ENCODE peak calls at places on chromosomes 11 and 22, in eight cellular contexts. C, Z, J, V, A, P, S and H are unnamed samples.

GRCh38 chr22:47793304-47794101 is 1031.1 kb downstream of the TBC1D22A start:
- DNase-seq in C (peak), Z (no peak), J (no peak), V (no peak), A (no peak), P (no peak), S (no peak), H (no peak)

GRCh38 chr11:61473370-61474025 is 35.1 kb upstream of the LRRC10B start:
- DNase-seq in C (no peak), Z (peak), J (no peak), V (no peak), A (no peak), P (no peak), S (no peak), H (no peak)

GRCh38 chr11:58914821-58915543 is 24.3 kb upstream of the GLYATL1 start:
- DNase-seq in C (no peak), Z (peak), J (no peak), V (no peak), A (no peak), P (no peak), S (no peak), H (peak)

GRCh38 chr11:110089617-110090282 is 3.4 kb upstream of the ZC3H12C start:
- DNase-seq in C (no peak), Z (no peak), J (no peak), V (no peak), A (no peak), P (no peak), S (no peak), H (no peak)

GRCh38 chr11:61480936-61481335 is 27.6 kb upstream of the LRRC10B start:
- DNase-seq in C (no peak), Z (no peak), J (peak), V (peak), A (no peak), P (peak), S (peak), H (no peak)

GRCh38 chr22:17106161-17106784 is 14.9 kb downstream of the TMEM121B start:
- DNase-seq in C (no peak), Z (no peak), J (no peak), V (no peak), A (no peak), P (no peak), S (peak), H (no peak)

GRCh38 chr11:6667733-6668374 is 12.2 kb upstream of the DCHS1 start:
- DNase-seq in C (peak), Z (peak), J (no peak), V (no peak), A (peak), P (peak), S (peak), H (no peak)

GRCh38 chr22:31940506-31940905 is 3.8 kb upstream of the YWHAH start:
- DNase-seq in C (no peak), Z (no peak), J (no peak), V (no peak), A (no peak), P (no peak), S (no peak), H (no peak)

GRCh38 chr11:105719073-105719846 is 109.4 kb downstream of the GRIA4 start:
- DNase-seq in C (no peak), Z (peak), J (no peak), V (peak), A (no peak), P (no peak), S (no peak), H (peak)

GRCh38 chr11:7490535-7490934 is 5.2 kb downstream of the OLFML1 start:
- DNase-seq in C (no peak), Z (no peak), J (no peak), V (no peak), A (no peak), P (no peak), S (no peak), H (no peak)

GRCh38 chr11:66008468-66009101 is 3.2 kb upstream of the CST6 start:
- DNase-seq in C (no peak), Z (no peak), J (no peak), V (no peak), A (no peak), P (peak), S (no peak), H (no peak)

GRCh38 chr11:96567667-96568066 is 177.9 kb downstream of the JRKL start:
- DNase-seq in C (no peak), Z (no peak), J (no peak), V (no peak), A (no peak), P (no peak), S (no peak), H (no peak)

GRCh38 chr11:115256326-115257197 is 247.7 kb downstream of the CADM1 start:
- DNase-seq in C (peak), Z (no peak), J (peak), V (no peak), A (peak), P (no peak), S (no peak), H (no peak)

GRCh38 chr11:112513936-112514716 is 253.5 kb upstream of the PLET1 start:
- DNase-seq in C (no peak), Z (no peak), J (no peak), V (no peak), A (no peak), P (no peak), S (no peak), H (no peak)

GRCh38 chr11:124608146-124608545 is 3.1 kb upstream of the PANX3 start:
- DNase-seq in C (no peak), Z (no peak), J (no peak), V (peak), A (no peak), P (no peak), S (no peak), H (no peak)

GRCh38 chr11:45463541-45463940 is 177.4 kb upstream of the SYT13 start:
- DNase-seq in C (no peak), Z (no peak), J (no peak), V (no peak), A (no peak), P (no peak), S (no peak), H (no peak)

GRCh38 chr11:47991266-47991830 is 11.0 kb downstream of the PTPRJ start:
- DNase-seq in C (peak), Z (no peak), J (peak), V (peak), A (no peak), P (peak), S (peak), H (peak)

GRCh38 chr11:92702037-92702436 is 267.4 kb upstream of the MTNR1B start:
- DNase-seq in C (no peak), Z (peak), J (no peak), V (no peak), A (no peak), P (no peak), S (no peak), H (peak)
- H3K4me2 ChIP-seq in C (no peak), Z (no peak), J (no peak), V (no peak), A (no peak), P (no peak), S (no peak), H (no peak)

GRCh38 chr22:27726344-27726725 is 75.2 kb downstream of the MN1 start:
- DNase-seq in C (no peak), Z (no peak), J (no peak), V (no peak), A (no peak), P (no peak), S (no peak), H (no peak)
- H3K4me2 ChIP-seq in C (no peak), Z (no peak), J (no peak), V (no peak), A (no peak), P (no peak), S (no peak), H (peak)

GRCh38 chr11:86374586-86374985 is at the start of gene CCDC81:
- DNase-seq in C (no peak), Z (no peak), J (peak), V (peak), A (no peak), P (no peak), S (peak), H (peak)

GRCh38 chr11:86383314-86383713 is 8.6 kb downstream of the CCDC81 start:
- DNase-seq in C (no peak), Z (no peak), J (no peak), V (no peak), A (no peak), P (no peak), S (no peak), H (no peak)

GRCh38 chr11:86377972-86378371 is 3.3 kb downstream of the CCDC81 start:
- DNase-seq in C (no peak), Z (no peak), J (no peak), V (no peak), A (no peak), P (no peak), S (no peak), H (no peak)

DNA sequence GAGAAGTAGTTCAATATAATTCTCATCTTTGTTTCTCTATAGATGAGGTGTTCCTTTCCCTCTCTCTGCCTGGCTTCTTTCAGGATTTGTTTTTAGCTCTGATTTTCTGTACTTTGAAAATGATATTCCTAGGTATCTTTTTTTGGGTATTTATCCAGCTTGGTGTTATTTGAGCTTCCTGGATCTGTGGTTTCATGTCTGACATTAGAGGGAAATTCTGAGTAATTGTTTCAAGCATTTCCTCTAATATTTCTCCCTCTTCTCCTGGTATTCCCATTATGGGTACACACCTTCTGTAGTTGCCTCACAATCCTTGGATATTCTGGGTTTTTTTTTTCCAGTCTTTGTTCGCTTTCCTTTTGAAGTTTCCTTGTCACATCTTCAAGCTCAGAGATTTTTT is 5.6 kb downstream of the CCDC81 start:
- DNase-seq in C (no peak), Z (no peak), J (no peak), V (no peak), A (no peak), P (no peak), S (no peak), H (no peak)
- H3K4me2 ChIP-seq in C (no peak), Z (no peak), J (no peak), V (no peak), A (no peak), P (no peak), S (no peak), H (no peak)

GRCh38 chr11:2445107-2445947 is 519 bp downstream of the KCNQ1 start:
- DNase-seq in C (no peak), Z (no peak), J (no peak), V (no peak), A (peak), P (no peak), S (peak), H (no peak)

GRCh38 chr11:2447951-2448650 is 3.3 kb downstream of the KCNQ1 start:
- DNase-seq in C (no peak), Z (no peak), J (no peak), V (no peak), A (no peak), P (no peak), S (no peak), H (no peak)

GRCh38 chr11:2447253-2447950 is 2.6 kb downstream of the KCNQ1 start:
- DNase-seq in C (no peak), Z (no peak), J (no peak), V (no peak), A (no peak), P (no peak), S (no peak), H (no peak)

GRCh38 chr11:2445948-2446551 is 1.2 kb downstream of the KCNQ1 start:
- DNase-seq in C (no peak), Z (no peak), J (no peak), V (no peak), A (no peak), P (no peak), S (no peak), H (no peak)

GRCh38 chr11:2446590-2447252 is 1.9 kb downstream of the KCNQ1 start:
- DNase-seq in C (peak), Z (no peak), J (no peak), V (no peak), A (no peak), P (peak), S (no peak), H (no peak)
- H3K4me2 ChIP-seq in C (peak), Z (no peak), J (no peak), V (no peak), A (peak), P (peak), S (no peak), H (no peak)